ENCODE peak calls at places on chromosomes 5 and 9, in four cellular contexts. N, D, F and Z are unnamed samples.

GRCh38 chr5:172714491-172715420 is 56.2 kb downstream of the DUSP1 start:
- DNase-seq in N (peak; percentile 67), D (peak; percentile 81), F (peak; percentile 91), Z (peak; percentile 76)

GRCh38 chr5:154491951-154492350 is 13.9 kb upstream of the HAND1 start:
- DNase-seq in F (no peak), N (no peak), D (no peak), Z (no peak)

GRCh38 chr9:125889524-125890473 is 142.6 kb downstream of the PBX3 start:
- DNase-seq in F (no peak), D (peak; percentile 76), N (no peak), Z (peak; percentile 6)

GRCh38 chr9:90774682-90775081 is 26.9 kb upstream of the SYK start:
- DNase-seq in N (no peak), F (no peak), D (no peak), Z (no peak)

GRCh38 chr5:38734353-38734752 is 111.5 kb upstream of the OSMR start:
- DNase-seq in F (no peak), D (no peak), N (no peak), Z (no peak)

GRCh38 chr9:81787747-81788632 is 98.6 kb upstream of the TLE1 start:
- DNase-seq in D (no peak), N (no peak), F (peak; percentile 73), Z (no peak)

GRCh38 chr5:22611327-22611726 is 241.8 kb downstream of the CDH12 start:
- DNase-seq in N (no peak), D (no peak), F (no peak), Z (no peak)

GRCh38 chr9:22446589-22446949 is at the start of gene DMRTA1:
- DNase-seq in D (peak; percentile 42), F (no peak), N (no peak), Z (no peak)

GRCh38 chr5:91224969-91225368 is 158.1 kb downstream of the ARRDC3 start:
- DNase-seq in F (no peak), D (no peak), N (no peak), Z (no peak)

GRCh38 chr9:95264954-95265615 is 52.4 kb downstream of the FANCC start:
- DNase-seq in N (no peak), F (no peak), D (no peak), Z (no peak)

GRCh38 chr9:111250836-111251452 is 79.1 kb downstream of the OR2K2 start:
- DNase-seq in N (no peak), D (no peak), F (no peak), Z (no peak)

GRCh38 chr5:153372433-153373167 is 117.9 kb upstream of the GRIA1 start:
- DNase-seq in D (no peak), F (no peak), N (no peak), Z (no peak)

GRCh38 chr5:52893863-52894262 is 95.3 kb upstream of the ITGA2 start:
- DNase-seq in N (no peak), F (no peak), D (no peak), Z (no peak)

GRCh38 chr9:92723801-92724323 is 40.8 kb downstream of the BICD2 start:
- DNase-seq in D (peak; percentile 65), N (no peak), F (no peak), Z (no peak)

GRCh38 chr5:6747103-6747502 is 33.9 kb downstream of the TENT4A start:
- DNase-seq in D (no peak), N (no peak), F (no peak), Z (no peak)

GRCh38 chr5:124751031-124751430 is 4.6 kb upstream of the ZNF608 start:
- DNase-seq in F (no peak), N (no peak), D (no peak), Z (no peak)

GRCh38 chr5:17129093-17129492 is 88.3 kb upstream of the BASP1 start:
- DNase-seq in F (no peak), D (no peak), N (no peak), Z (no peak)

GRCh38 chr5:178307266-178308045 is 74.9 kb upstream of the PHYKPL start:
- DNase-seq in F (no peak), D (no peak), N (no peak), Z (no peak)

GRCh38 chr5:99032234-99033013 is 103.6 kb upstream of the CHD1 start:
- DNase-seq in D (peak; percentile 46), N (peak; percentile 56), F (peak; percentile 74), Z (peak; percentile 46)

GRCh38 chr9:5947912-5948311 is 57.2 kb downstream of the MLANA start:
- DNase-seq in N (no peak), D (no peak), F (no peak), Z (peak; percentile 52)

GRCh38 chr9:131475956-131476776 is 26.6 kb upstream of the POMT1 start:
- DNase-seq in N (no peak), D (peak; percentile 57), F (no peak), Z (no peak)

GRCh38 chr9:99059074-99059894 is 45.6 kb upstream of the TGFBR1 start:
- DNase-seq in N (no peak), F (no peak), D (no peak), Z (peak; percentile 79)

GRCh38 chr9:135095470-135096407 is 8.3 kb downstream of the OLFM1 start:
- DNase-seq in F (no peak), N (no peak), D (peak; percentile 54), Z (no peak)

GRCh38 chr9:128702949-128703615 is 779 bp downstream of the PKN3 start:
- DNase-seq in N (no peak), F (no peak), D (peak; percentile 79), Z (peak; percentile 69)

GRCh38 chr5:137619191-137619870 is 116.6 kb downstream of the KLHL3 start:
- DNase-seq in N (no peak), D (peak; percentile 86), F (no peak), Z (no peak)

GRCh38 chr9:22307013-22307711 is 139.5 kb upstream of the DMRTA1 start:
- DNase-seq in F (peak; percentile 43), D (no peak), N (peak; percentile 54), Z (no peak)

GRCh38 chr5:95847261-95847592 is 24.7 kb upstream of the GLRX start:
- DNase-seq in D (no peak), F (no peak), N (no peak), Z (no peak)

GRCh38 chr5:180142008-180142803 is 66.8 kb downstream of the RASGEF1C start:
- DNase-seq in F (no peak), D (no peak), N (no peak), Z (no peak)

GRCh38 chr5:154783774-154784460 is 28.7 kb downstream of the LARP1 start:
- DNase-seq in D (no peak), F (no peak), N (no peak), Z (peak; percentile 50)

GRCh38 chr5:106135473-106135872 is 1535.3 kb downstream of the EFNA5 start:
- DNase-seq in N (no peak), D (no peak), F (no peak), Z (no peak)

GRCh38 chr9:38259519-38260218 is 132.8 kb upstream of the ALDH1B1 start:
- DNase-seq in D (no peak), F (no peak), N (no peak), Z (no peak)

GRCh38 chr5:4532705-4533080 is 607.4 kb upstream of the ADAMTS16 start:
- DNase-seq in D (no peak), N (no peak), F (no peak), Z (no peak)
- TF ChIP-seq ELF1 in D (no peak), N (no peak), F (no peak), Z (no peak)

GRCh38 chr9:97425992-97426336 is 14.1 kb downstream of the TDRD7 start:
- DNase-seq in D (no peak), F (no peak), N (no peak), Z (no peak)

GRCh38 chr9:97427885-97428284 is 16.0 kb downstream of the TDRD7 start:
- DNase-seq in D (no peak), N (no peak), F (no peak), Z (no peak)

GRCh38 chr9:97431549-97432143 is 19.8 kb downstream of the TDRD7 start:
- DNase-seq in D (no peak), N (no peak), F (no peak), Z (no peak)

GRCh38 chr9:97425336-97425991 is 13.6 kb downstream of the TDRD7 start:
- DNase-seq in F (no peak), N (no peak), D (no peak), Z (no peak)

DNA sequence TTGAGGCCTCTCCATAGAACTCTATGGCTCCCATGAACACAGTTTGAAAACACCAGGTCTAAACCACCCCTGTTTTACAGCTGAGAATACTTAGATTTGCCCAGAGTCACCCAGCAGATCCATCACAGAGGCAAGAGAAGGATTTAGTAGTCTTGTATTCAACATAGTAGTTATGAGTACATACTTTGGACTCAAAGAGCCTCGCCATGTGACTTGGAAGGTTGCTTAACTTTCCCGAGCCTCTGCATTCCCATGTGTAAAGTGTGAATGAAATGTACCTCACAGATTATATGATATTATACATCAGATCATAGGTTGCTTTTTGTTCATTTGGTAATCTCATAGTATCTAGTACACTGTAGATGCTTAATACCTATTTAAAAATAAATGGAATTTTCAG is 18.4 kb downstream of the TDRD7 start:
- DNase-seq in D (no peak), F (no peak), N (no peak), Z (no peak)
- TF ChIP-seq ELF1 in D (no peak), F (no peak), N (no peak), Z (no peak)

GRCh38 chr5:57317341-57317740 is 143.5 kb downstream of the GPBP1 start:
- DNase-seq in N (no peak), F (no peak), D (no peak), Z (no peak)

GRCh38 chr5:57315941-57316340 is 142.1 kb downstream of the GPBP1 start:
- DNase-seq in N (no peak), F (no peak), D (no peak), Z (no peak)

GRCh38 chr5:57319633-57320032 is 145.8 kb downstream of the GPBP1 start:
- DNase-seq in N (no peak), F (no peak), D (no peak), Z (no peak)

GRCh38 chr5:57318251-57318650 is 144.4 kb downstream of the GPBP1 start:
- DNase-seq in F (no peak), N (no peak), D (no peak), Z (no peak)

DNA sequence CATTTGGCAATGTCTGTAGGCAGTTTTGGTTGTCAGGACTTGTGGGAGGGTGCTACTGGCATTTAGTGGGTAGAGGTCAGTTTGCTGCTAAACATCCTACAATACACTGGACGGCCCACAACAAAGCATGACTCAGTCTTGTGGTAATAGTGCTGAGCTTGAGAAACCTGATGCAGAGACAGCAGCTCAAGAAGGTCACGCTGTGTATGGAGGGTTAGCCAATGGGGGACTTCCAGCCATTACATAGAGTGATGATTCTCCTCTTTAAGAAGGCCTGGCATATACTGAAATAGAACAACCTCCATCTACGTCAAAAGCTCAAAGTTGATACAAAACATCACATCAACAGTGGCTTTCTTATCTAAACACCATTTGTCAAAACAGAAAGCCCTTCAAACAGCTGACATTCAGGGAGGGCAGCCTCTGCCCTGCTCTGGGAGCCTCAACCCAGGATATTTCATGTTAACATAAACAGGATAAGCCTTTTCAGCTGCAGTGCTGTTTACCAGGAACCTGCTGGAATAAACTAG is 143.0 kb downstream of the GPBP1 start:
- DNase-seq in D (no peak), F (no peak), N (no peak), Z (no peak)
- TF ChIP-seq ELF1 in D (no peak), F (no peak), N (no peak), Z (no peak)

DNA sequence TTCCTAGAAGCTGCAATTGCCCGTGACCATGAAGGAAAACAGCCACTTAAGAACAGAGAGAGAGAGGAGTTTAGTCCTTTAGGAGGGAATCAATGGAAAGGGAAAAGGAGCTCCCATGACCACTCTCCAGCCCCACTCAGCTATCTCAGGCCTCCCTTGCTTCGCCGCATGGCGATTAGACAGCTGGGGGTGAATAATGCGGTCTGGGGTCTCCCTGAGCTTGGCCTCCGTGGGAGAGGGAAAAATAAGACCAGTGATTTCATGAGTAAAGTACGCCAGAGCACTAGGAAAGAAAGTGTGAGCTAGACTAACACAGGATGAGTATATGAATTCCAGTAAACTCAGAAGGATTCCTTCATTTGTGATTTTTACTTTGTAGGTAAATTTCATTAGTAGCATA is 180.3 kb downstream of the TRIO start:
- DNase-seq in N (no peak), D (no peak), F (no peak), Z (no peak)
- TF ChIP-seq ELF1 in N (no peak), D (no peak), F (no peak), Z (no peak)